ENCODE peak calls at places on chromosomes 2 and 18, in ten cellular contexts. A is right lobe of liver, U is spleen, G is HepG2, L is adrenal gland, S is ovary, W is thyroid gland, V is tibial nerve, Q is body of pancreas, X is IMR-90. Y is an unnamed sample. For H3K27me3, the result is how much of the 10 kb centered on the place peaks cover.

GRCh38 chr18:58195278-58195721 is 151.3 kb downstream of the NEDD4L start:
- DNase-seq in U (peak), X (no peak), G (no peak), Q (peak), V (no peak), L (no peak), W (peak), A (peak), S (peak), Y (no peak)

GRCh38 chr2:108922141-108922915 is 66.7 kb downstream of the EDAR start:
- DNase-seq in V (no peak), W (no peak), S (no peak), A (no peak), X (peak), U (peak), L (no peak), Q (no peak), G (no peak), Y (no peak)

GRCh38 chr2:10027931-10028330 is 15.4 kb upstream of the KLF11 start:
- DNase-seq in Q (no peak), S (no peak), A (no peak), G (no peak), V (no peak), W (no peak), L (no peak), X (no peak), U (no peak), Y (no peak)

GRCh38 chr2:201984800-201985525 is 48.7 kb upstream of the FZD7 start:
- DNase-seq in V (peak), U (no peak), W (peak), Q (peak), G (no peak), L (no peak), S (no peak), A (no peak), X (no peak), Y (no peak)

GRCh38 chr2:158144914-158145625 is 43.4 kb downstream of the UPP2 start:
- DNase-seq in S (no peak), V (no peak), L (no peak), U (no peak), X (no peak), W (no peak), A (no peak), Q (no peak), G (no peak), Y (no peak)

GRCh38 chr2:222655748-222656543 is at the start of gene FARSB:
- DNase-seq in X (peak), L (peak), A (peak), W (peak), Q (peak), U (peak), S (peak), G (peak), V (peak), Y (peak)

GRCh38 chr2:183232161-183232865 is 108.1 kb downstream of the NUP35 start:
- DNase-seq in V (no peak), U (no peak), L (no peak), X (peak), Q (no peak), W (no peak), A (no peak), G (no peak), S (no peak), Y (no peak)

GRCh38 chr2:159129807-159130206 is 156.7 kb downstream of the WDSUB1 start:
- DNase-seq in V (no peak), Q (no peak), W (peak), G (no peak), S (no peak), L (no peak), X (no peak), U (no peak), A (no peak), Y (no peak)

GRCh38 chr2:9247177-9247576 is 40.6 kb downstream of the ASAP2 start:
- DNase-seq in X (no peak), Q (no peak), V (no peak), A (no peak), U (no peak), G (no peak), W (no peak), L (no peak), S (no peak), Y (no peak)

GRCh38 chr2:48165066-48165753 is 258.9 kb upstream of the FBXO11 start:
- DNase-seq in W (no peak), S (no peak), X (no peak), A (no peak), Q (no peak), G (no peak), U (no peak), V (no peak), L (no peak), Y (no peak)

GRCh38 chr2:158204741-158205165 is 103.1 kb downstream of the UPP2 start:
- DNase-seq in W (no peak), Q (no peak), X (no peak), U (no peak), V (no peak), A (no peak), S (no peak), L (no peak), G (no peak), Y (no peak)

GRCh38 chr2:144451443-144451842 is 68.5 kb downstream of the ZEB2 start:
- DNase-seq in W (no peak), U (no peak), S (no peak), Q (no peak), G (no peak), X (no peak), V (no peak), L (no peak), A (no peak), Y (no peak)

GRCh38 chr2:77228379-77228778 is 293.8 kb downstream of the LRRTM4 start:
- DNase-seq in A (no peak), U (no peak), V (no peak), X (no peak), G (no peak), L (no peak), W (no peak), S (no peak), Q (no peak), Y (no peak)

GRCh38 chr2:43269074-43269572 is 42.7 kb upstream of the ZFP36L2 start:
- DNase-seq in S (peak), Q (peak), X (peak), G (no peak), L (peak), V (peak), A (peak), U (peak), W (peak), Y (peak)
- TF ChIP-seq CTCF in S (no peak), Q (no peak), X (peak), G (no peak), L (no peak), V (no peak), A (no peak), U (no peak), W (no peak), Y (no peak)

DNA sequence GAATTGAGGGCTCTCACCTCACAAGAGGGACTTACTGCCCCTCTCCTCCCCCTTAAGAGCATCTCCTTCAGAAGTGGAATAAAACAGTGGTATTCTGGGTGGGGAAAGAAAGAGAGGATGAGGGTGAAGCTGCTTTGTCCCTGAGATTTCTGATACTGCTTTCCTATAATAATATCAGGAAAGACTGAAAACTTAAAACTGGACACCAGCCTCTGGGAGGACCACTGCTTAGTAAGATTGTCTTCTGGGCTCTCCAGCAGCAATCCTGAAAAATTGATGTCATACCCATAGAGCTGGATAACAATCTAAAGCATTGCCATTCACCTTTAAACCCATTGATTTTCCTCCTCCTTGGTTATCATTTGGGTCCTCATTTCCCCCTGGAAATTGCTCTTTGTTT is 4.7 kb upstream of the HOXD4 start:
- DNase-seq in S (no peak), X (no peak), A (no peak), G (no peak), L (no peak), V (no peak), U (no peak), Q (no peak), W (no peak), Y (no peak)
- H3K27me3 ChIP-seq in S (under half), X (half or more), A (under half), G (half or more), L (under half), V (half or more), U (half or more), Q (under half), W (under half), Y (under half)

GRCh38 chr2:96867756-96868554 is 1.9 kb downstream of the SEMA4C start:
- DNase-seq in V (no peak), U (peak), X (no peak), A (no peak), Q (no peak), S (no peak), L (no peak), G (no peak), W (no peak), Y (no peak)

GRCh38 chr2:96868555-96869280 is 1.2 kb downstream of the SEMA4C start:
- DNase-seq in L (peak), V (peak), W (peak), U (peak), Q (peak), X (peak), G (peak), S (peak), A (peak), Y (peak)

GRCh38 chr2:96870631-96871255 is 863 bp upstream of the SEMA4C start:
- DNase-seq in X (no peak), V (no peak), A (no peak), Q (peak), U (peak), S (peak), W (peak), G (no peak), L (peak), Y (no peak)

GRCh38 chr2:96869281-96869823 is 528 bp downstream of the SEMA4C start:
- DNase-seq in X (peak), U (peak), G (peak), S (peak), W (peak), L (peak), V (peak), Q (peak), A (peak), Y (no peak)

DNA sequence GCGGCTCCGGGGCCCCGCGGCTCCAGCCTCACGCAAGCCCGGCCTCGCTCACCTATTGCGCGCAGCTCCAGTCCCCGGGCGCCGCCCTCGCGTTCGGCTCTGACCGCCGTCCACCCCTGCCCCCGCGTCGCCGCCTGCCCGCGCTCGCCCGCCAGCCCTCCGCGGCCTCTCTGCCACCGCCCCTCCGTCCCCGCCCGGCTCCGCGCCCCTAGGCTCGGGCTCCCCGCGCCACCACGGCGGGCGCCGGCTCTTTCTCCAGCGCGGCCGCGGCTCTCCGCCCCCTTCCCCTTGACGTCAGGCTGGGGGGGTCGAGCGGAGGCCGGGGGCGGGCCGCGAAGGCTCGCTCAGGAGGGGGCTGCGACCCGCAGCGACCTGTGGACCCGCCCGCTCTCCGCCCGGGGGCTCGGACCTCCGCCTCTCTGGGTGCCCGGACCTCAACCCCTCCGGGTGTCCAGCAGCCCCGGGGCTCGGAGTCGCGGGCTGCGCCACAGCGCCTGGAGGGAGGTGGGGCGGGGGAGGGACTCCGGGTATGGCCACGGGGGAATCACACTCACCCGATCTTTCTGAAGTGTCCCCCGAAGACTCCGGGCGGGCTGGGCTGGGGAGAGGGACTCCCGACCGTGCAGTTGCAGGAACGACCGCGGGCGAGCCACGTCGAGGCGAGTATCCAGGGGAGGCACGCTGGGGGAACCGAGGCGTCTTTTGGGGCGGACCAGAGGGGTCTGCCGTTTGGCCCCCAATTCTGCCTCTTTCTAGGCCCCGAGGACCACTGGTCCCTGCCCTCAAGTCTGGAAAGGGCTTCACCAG is at the start of gene SEMA4C:
- DNase-seq in W (peak), X (no peak), U (peak), S (peak), V (peak), G (no peak), L (peak), A (peak), Q (peak), Y (no peak)
- TF ChIP-seq POLR2A in W (no peak), X (peak), U (peak), S (peak), V (peak), G (no peak), L (no peak), A (peak), Q (peak), Y (peak)

GRCh38 chr2:186460465-186460864 is 25.6 kb upstream of the ZC3H15 start:
- DNase-seq in G (peak), V (no peak), A (no peak), W (no peak), Q (no peak), S (no peak), L (no peak), U (no peak), X (peak), Y (no peak)
- TF ChIP-seq CTCF in G (peak), V (peak), A (peak), W (no peak), Q (peak), S (no peak), L (peak), U (no peak), X (peak), Y (no peak)

GRCh38 chr18:11657152-11657551 is 31.9 kb upstream of the GNAL start:
- DNase-seq in S (no peak), U (no peak), L (no peak), Q (no peak), X (no peak), A (no peak), W (no peak), V (no peak), G (no peak), Y (no peak)

GRCh38 chr18:11654736-11655604 is 34.1 kb upstream of the GNAL start:
- DNase-seq in X (peak), Q (peak), V (peak), L (peak), S (peak), G (no peak), A (no peak), W (peak), U (no peak), Y (no peak)

GRCh38 chr18:11655605-11655932 is 33.5 kb upstream of the GNAL start:
- DNase-seq in Q (no peak), V (no peak), G (no peak), S (no peak), U (no peak), A (no peak), L (no peak), W (peak), X (no peak), Y (no peak)

GRCh38 chr18:11651899-11652298 is 37.2 kb upstream of the GNAL start:
- DNase-seq in W (no peak), S (no peak), Q (no peak), X (no peak), V (no peak), A (no peak), L (no peak), G (no peak), U (no peak), Y (no peak)

DNA sequence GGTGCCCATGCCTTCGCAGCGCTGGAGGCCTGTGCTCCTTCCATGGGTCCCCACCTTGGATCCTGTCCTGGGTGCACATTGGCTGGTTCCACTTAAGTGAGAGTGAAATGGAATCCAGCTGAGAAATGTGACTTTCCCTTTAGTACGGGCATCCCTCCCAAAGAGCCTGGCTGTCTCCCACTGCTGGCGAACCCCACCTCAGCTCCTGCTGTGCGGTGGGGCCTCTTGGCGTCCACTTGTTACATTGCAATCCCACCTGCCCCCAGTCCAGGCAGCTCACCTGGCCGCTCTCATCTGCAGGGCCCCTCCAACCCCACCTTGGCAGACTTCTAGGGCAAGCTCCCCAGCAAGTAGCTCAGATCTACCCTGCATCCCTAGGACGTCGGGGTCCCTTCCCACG is 35.5 kb upstream of the GNAL start:
- DNase-seq in G (no peak), A (no peak), S (no peak), U (no peak), L (no peak), X (no peak), Q (no peak), V (no peak), W (no peak), Y (no peak)
- H3K27me3 ChIP-seq in G (under half), A (under half), S (under half), U (under half), L (under half), X (under half), Q (under half), V (under half), W (under half), Y (under half)